ENCODE peak calls at places on chromosomes 3 and 15, in five cellular contexts. N is ELR; O is NCI-H1436; U is activated CD4-positive, alpha-beta T cell treated with anti-CD3 and anti-CD28 coated beads, Interleukin-2, amount 50 U/mL, for 24 hours; J is NCI-H2171. Q is an unnamed sample.

GRCh38 chr3:25515131-25515530 is 87.1 kb downstream of the RARB start:
- DNase-seq in N (no peak), O (no peak), U (no peak), J (no peak), Q (no peak)

GRCh38 chr3:129783470-129783869 is 110.0 kb downstream of the TMCC1 start:
- DNase-seq in N (peak), O (no peak), U (no peak), J (no peak), Q (no peak)

GRCh38 chr3:152486364-152486763 is 217.6 kb downstream of the MBNL1 start:
- DNase-seq in N (no peak), O (no peak), U (no peak), J (no peak), Q (no peak)

GRCh38 chr3:80556728-80557127 is 788.9 kb upstream of the ROBO1 start:
- DNase-seq in N (no peak), O (no peak), U (no peak), J (no peak), Q (no peak)

GRCh38 chr15:69784808-69785550 is 312.7 kb downstream of the TLE3 start:
- DNase-seq in N (peak), O (no peak), U (no peak), J (no peak), Q (peak)

GRCh38 chr3:126782554-126782953 is 78.5 kb downstream of the CHCHD6 start:
- DNase-seq in N (peak), O (no peak), U (no peak), J (no peak), Q (no peak)

GRCh38 chr3:11335056-11335608 is 62.9 kb downstream of the ATG7 start:
- DNase-seq in N (peak), O (peak), U (no peak), J (peak), Q (no peak)

GRCh38 chr3:87792532-87793321 is 266.1 kb downstream of the CGGBP1 start:
- DNase-seq in N (peak), O (no peak), U (no peak), J (no peak), Q (no peak)

GRCh38 chr3:166013073-166013679 is 176.0 kb upstream of the BCHE start:
- DNase-seq in N (peak), O (peak), U (no peak), J (peak), Q (no peak)

GRCh38 chr15:62035256-62035908 is 24.9 kb downstream of the VPS13C start:
- DNase-seq in N (peak), O (no peak), U (no peak), J (no peak), Q (no peak)

GRCh38 chr3:186193534-186194450 is 84.9 kb upstream of the ETV5 start:
- DNase-seq in N (no peak), O (no peak), U (no peak), J (no peak), Q (no peak)

GRCh38 chr15:69820819-69821218 is 276.9 kb downstream of the TLE3 start:
- DNase-seq in N (no peak), O (no peak), U (no peak), J (no peak), Q (no peak)

GRCh38 chr3:168889666-168890065 is 773.8 kb downstream of the MECOM start:
- DNase-seq in N (no peak), O (no peak), U (no peak), J (no peak), Q (no peak)

GRCh38 chr3:176274161-176274560 is 923.1 kb downstream of the TBL1XR1 start:
- DNase-seq in N (no peak), O (peak), U (no peak), J (no peak), Q (no peak)

GRCh38 chr3:43914269-43914668 is 223.5 kb downstream of the ABHD5 start:
- DNase-seq in N (no peak), O (no peak), U (no peak), J (no peak), Q (no peak)

GRCh38 chr3:124560406-124561215 is 169.6 kb upstream of the UMPS start:
- DNase-seq in N (no peak), O (no peak), U (no peak), J (no peak), Q (no peak)

GRCh38 chr3:10945683-10946287 is 46.8 kb upstream of the SLC6A1 start:
- DNase-seq in N (peak), O (peak), U (peak), J (no peak), Q (no peak)

GRCh38 chr15:93894438-93894837 is 336.9 kb upstream of the MCTP2 start:
- DNase-seq in N (no peak), O (no peak), U (no peak), J (no peak), Q (no peak)

GRCh38 chr15:75167588-75168076 is 34.0 kb upstream of the C15orf39 start:
- DNase-seq in N (peak), O (no peak), U (no peak), J (no peak), Q (no peak)

GRCh38 chr3:58471025-58471887 is 20.6 kb upstream of the KCTD6 start:
- DNase-seq in N (peak), O (peak), U (no peak), J (peak), Q (peak)

GRCh38 chr3:64158334-64158733 is 66.9 kb downstream of the PRICKLE2 start:
- DNase-seq in N (peak), O (no peak), U (no peak), J (no peak), Q (no peak)

GRCh38 chr3:99023590-99024192 is 122.2 kb upstream of the DCBLD2 start:
- DNase-seq in N (peak), O (peak), U (no peak), J (peak), Q (no peak)

GRCh38 chr15:35874260-35874905 is 328.4 kb upstream of the DPH6 start:
- DNase-seq in N (peak), O (no peak), U (no peak), J (no peak), Q (no peak)

GRCh38 chr15:79994651-79995050 is 23.7 kb upstream of the BCL2A1 start:
- DNase-seq in N (peak), O (no peak), U (no peak), J (no peak), Q (no peak)

GRCh38 chr15:90654233-90655124 is 62.7 kb upstream of the BLM start:
- DNase-seq in N (peak), O (no peak), U (no peak), J (no peak), Q (no peak)

GRCh38 chr3:106711650-106712049 is 665.6 kb upstream of the CCDC54 start:
- DNase-seq in N (peak), O (no peak), U (no peak), J (no peak), Q (no peak)

GRCh38 chr3:172666873-172667694 is 43.8 kb downstream of the NCEH1 start:
- DNase-seq in N (peak), O (peak), U (peak), J (peak), Q (peak)

GRCh38 chr3:18422972-18423371 is 2.2 kb downstream of the SATB1 start:
- DNase-seq in N (no peak), O (no peak), U (no peak), J (no peak), Q (no peak)

GRCh38 chr3:52396907-52397591 is 47.9 kb downstream of the SEMA3G start:
- DNase-seq in N (no peak), O (no peak), U (no peak), J (no peak), Q (no peak)

Q was measured in osteocyte.